ENCODE peak calls at places on chromosomes 4 and X, in ten cellular contexts. Y is H9; C is brain microvascular endothelial cell; A is pancreas; Q is small intestine; O is neural progenitor cell; G is right cardiac atrium; B is IMR-90; D is CD4-positive, alpha-beta memory T cell; X is sigmoid colon. R is an unnamed sample.

GRCh38 chr4:126470862-126471261 is 1156.1 kb downstream of the FAT4 start:
- DNase-seq in Y (no peak), C (peak), A (no peak), Q (no peak), O (no peak), G (no peak), B (peak), D (no peak), X (no peak), R (no peak)

GRCh38 chrX:74449937-74450330 is 28.6 kb downstream of the SLC16A2 start:
- DNase-seq in Y (no peak), C (peak), A (no peak), Q (no peak), O (no peak), G (no peak), B (peak), D (no peak), X (no peak), R (peak)

GRCh38 chrX:43586855-43587254 is 69.2 kb upstream of the MAOA start:
- DNase-seq in Y (no peak), C (no peak), A (no peak), Q (peak), O (no peak), G (no peak), B (no peak), D (no peak), X (no peak), R (no peak)

GRCh38 chr4:150297861-150298474 is 219.7 kb downstream of the DCLK2 start:
- DNase-seq in Y (no peak), C (peak), A (peak), Q (peak), O (peak), G (peak), B (peak), D (peak), X (peak), R (no peak)

GRCh38 chr4:69829678-69830077 is 30.3 kb downstream of the SULT1E1 start:
- DNase-seq in Y (no peak), C (no peak), A (no peak), Q (no peak), O (no peak), G (no peak), B (no peak), D (no peak), X (no peak), R (no peak)

GRCh38 chr4:163624727-163625126 is 130.2 kb downstream of the TMA16 start:
- DNase-seq in Y (no peak), C (no peak), A (no peak), Q (no peak), O (no peak), G (no peak), B (no peak), D (peak), X (no peak), R (no peak)

GRCh38 chr4:5874811-5875465 is 17.9 kb downstream of the CRMP1 start:
- DNase-seq in Y (peak), C (no peak), A (no peak), Q (no peak), O (peak), G (no peak), B (peak), D (no peak), X (no peak), R (peak)

GRCh38 chr4:173448103-173448502 is 49.2 kb upstream of the SCRG1 start:
- DNase-seq in Y (no peak), C (no peak), A (no peak), Q (no peak), O (no peak), G (peak), B (peak), D (no peak), X (peak), R (no peak)

GRCh38 chr4:90207887-90208454 is 80.8 kb downstream of the CCSER1 start:
- DNase-seq in Y (peak), C (no peak), A (no peak), Q (no peak), O (no peak), G (no peak), B (no peak), D (no peak), X (no peak), R (no peak)

GRCh38 chr4:58225460-58225859 is 1115.3 kb upstream of the IGFBP7 start:
- DNase-seq in Y (no peak), C (no peak), A (no peak), Q (no peak), O (no peak), G (no peak), B (no peak), D (no peak), X (no peak), R (no peak)

GRCh38 chrX:40107291-40108083 is 9.7 kb upstream of the BCOR start:
- DNase-seq in Y (peak), C (no peak), A (peak), Q (peak), O (peak), G (peak), B (no peak), D (no peak), X (peak), R (no peak)

GRCh38 chrX:7346021-7346420 is 198.1 kb upstream of the PUDP start:
- DNase-seq in Y (no peak), C (no peak), A (no peak), Q (no peak), O (no peak), G (no peak), B (peak), D (no peak), X (no peak), R (no peak)

GRCh38 chr4:98501383-98501782 is 157.0 kb downstream of the TSPAN5 start:
- DNase-seq in Y (no peak), C (no peak), A (no peak), Q (peak), O (no peak), G (no peak), B (no peak), D (no peak), X (no peak), R (no peak)

GRCh38 chr4:77473509-77473908 is 132.1 kb upstream of the CXCL13 start:
- DNase-seq in Y (peak), C (no peak), A (no peak), Q (peak), O (peak), G (no peak), B (peak), D (no peak), X (no peak), R (no peak)

GRCh38 chr4:75306496-75306895 is 207.7 kb downstream of the RCHY1 start:
- DNase-seq in Y (no peak), C (no peak), A (no peak), Q (no peak), O (no peak), G (no peak), B (no peak), D (no peak), X (no peak), R (no peak)

GRCh38 chrX:97563531-97564133 is 679.9 kb downstream of the RPA4 start:
- DNase-seq in Y (no peak), C (peak), A (no peak), Q (peak), O (no peak), G (peak), B (peak), D (peak), X (peak), R (no peak)

GRCh38 chr4:76213415-76214268 is at the start of gene SCARB2:
- DNase-seq in Y (peak), C (peak), A (peak), Q (peak), O (peak), G (peak), B (peak), D (peak), X (peak), R (peak)

GRCh38 chrX:103066606-103067005 is 2.6 kb upstream of the BEX1 start:
- DNase-seq in Y (no peak), C (peak), A (no peak), Q (no peak), O (no peak), G (no peak), B (no peak), D (no peak), X (no peak), R (no peak)

GRCh38 chr4:137738377-137738990 is 206.2 kb upstream of the PCDH18 start:
- DNase-seq in Y (no peak), C (no peak), A (no peak), Q (no peak), O (no peak), G (no peak), B (no peak), D (no peak), X (no peak), R (no peak)

GRCh38 chr4:136861081-136861480 is 671.2 kb downstream of the PCDH18 start:
- DNase-seq in Y (no peak), C (no peak), A (no peak), Q (no peak), O (no peak), G (no peak), B (peak), D (no peak), X (no peak), R (no peak)

GRCh38 chrX:2388669-2389068 is 112.1 kb downstream of the DHRSX start:
- DNase-seq in Y (no peak), C (no peak), A (no peak), Q (no peak), O (no peak), G (no peak), B (no peak), D (no peak), X (no peak), R (no peak)

GRCh38 chrX:19670854-19671620 is 155.7 kb upstream of the MAP3K15 start:
- DNase-seq in Y (peak), C (peak), A (no peak), Q (peak), O (peak), G (peak), B (peak), D (no peak), X (peak), R (no peak)

GRCh38 chrX:28550331-28550872 is 36.8 kb upstream of the IL1RAPL1 start:
- DNase-seq in Y (no peak), C (no peak), A (no peak), Q (no peak), O (no peak), G (no peak), B (no peak), D (no peak), X (no peak), R (no peak)

GRCh38 chrX:80578518-80579105 is 158.4 kb downstream of the TENT5D start:
- DNase-seq in Y (no peak), C (no peak), A (no peak), Q (peak), O (peak), G (no peak), B (peak), D (peak), X (no peak), R (no peak)

GRCh38 chr4:41212221-41213203 is 1.8 kb downstream of the APBB2 start:
- DNase-seq in Y (no peak), C (peak), A (peak), Q (peak), O (peak), G (no peak), B (peak), D (no peak), X (peak), R (no peak)

GRCh38 chr4:8131826-8132225 is 26.8 kb downstream of the ABLIM2 start:
- DNase-seq in Y (no peak), C (no peak), A (no peak), Q (no peak), O (no peak), G (no peak), B (no peak), D (no peak), X (no peak), R (no peak)

GRCh38 chr4:149823770-149824221 is 8.2 kb upstream of the IQCM start:
- DNase-seq in Y (no peak), C (peak), A (no peak), Q (no peak), O (no peak), G (no peak), B (peak), D (no peak), X (no peak), R (peak)

GRCh38 chr4:38162240-38162784 is 202.1 kb downstream of the PTTG2 start:
- DNase-seq in Y (no peak), C (peak), A (peak), Q (no peak), O (peak), G (no peak), B (peak), D (no peak), X (no peak), R (no peak)

DNA sequence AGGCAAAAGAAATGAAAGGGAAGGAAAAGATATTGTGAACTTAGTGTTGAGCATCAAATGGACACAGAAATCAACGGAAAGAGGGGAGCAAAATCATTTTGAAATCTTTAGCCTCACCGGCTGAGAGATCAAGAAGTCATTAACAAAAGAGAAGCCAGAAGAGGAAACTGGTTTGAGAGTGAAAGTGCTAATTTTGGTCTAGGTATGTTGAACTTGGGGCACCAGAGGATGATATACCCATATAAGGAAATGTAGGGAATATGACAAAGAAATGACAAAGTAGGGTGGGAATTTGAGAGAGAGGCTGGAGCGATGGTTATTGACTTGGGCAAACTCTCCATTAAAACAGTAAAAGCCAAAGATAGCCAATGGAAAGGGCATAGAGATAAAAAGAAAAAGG is 183.4 kb upstream of the ATOH1 start:
- DNase-seq in Y (no peak), C (no peak), A (no peak), Q (no peak), O (no peak), G (no peak), B (no peak), D (no peak), X (no peak), R (no peak)
- H3K27ac ChIP-seq in Y (no peak), C (no peak), A (no peak), Q (no peak), O (no peak), G (no peak), B (no peak), D (no peak), X (no peak), R (no peak)

DNA sequence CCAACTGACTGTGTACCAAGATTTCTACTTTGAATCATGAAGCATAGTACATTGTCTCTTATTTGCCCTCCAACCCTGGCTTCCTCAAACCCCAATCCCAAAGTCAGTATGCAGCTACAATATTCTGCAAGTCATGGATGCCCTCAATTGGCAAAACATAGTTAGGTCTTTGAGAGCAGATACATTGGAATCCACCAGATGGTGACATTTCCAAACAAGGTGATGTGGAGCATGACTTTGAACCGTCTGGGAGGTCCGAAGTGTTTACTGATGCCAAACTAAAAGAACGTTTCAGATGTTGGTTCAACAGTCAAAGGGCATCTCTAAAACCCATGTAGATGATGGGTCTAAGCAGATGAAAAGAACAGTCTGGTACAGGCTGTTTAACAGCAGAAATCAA is 43.7 kb upstream of the FRMD7 start:
- DNase-seq in Y (no peak), C (no peak), A (no peak), Q (peak), O (no peak), G (no peak), B (peak), D (no peak), X (no peak), R (no peak)
- H3K27ac ChIP-seq in Y (no peak), C (no peak), A (no peak), Q (no peak), O (no peak), G (no peak), B (no peak), D (no peak), X (no peak), R (no peak)

DNA sequence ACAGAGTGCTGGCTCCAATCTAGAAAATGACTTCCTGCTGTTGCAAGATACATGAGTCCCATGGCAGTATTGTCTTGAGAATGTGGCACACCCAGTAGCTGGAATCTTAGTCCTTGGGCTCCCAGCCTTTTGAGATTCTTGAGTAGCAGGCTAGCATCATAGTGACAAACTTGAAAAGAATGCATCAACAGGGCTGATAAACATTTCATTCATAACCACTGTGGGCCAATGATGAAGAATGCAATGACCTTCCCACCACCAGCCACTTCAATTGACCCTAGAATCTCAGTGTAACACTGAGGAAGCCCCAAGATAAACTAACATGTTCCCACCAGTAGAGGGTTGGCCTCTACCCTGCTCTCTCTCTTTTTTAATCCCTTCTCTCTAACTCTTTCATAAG is 329.3 kb downstream of the GBA3 start:
- DNase-seq in Y (no peak), C (peak), A (no peak), Q (no peak), O (no peak), G (no peak), B (peak), D (no peak), X (no peak), R (peak)
- H3K27ac ChIP-seq in Y (no peak), C (peak), A (no peak), Q (no peak), O (no peak), G (no peak), B (no peak), D (no peak), X (no peak), R (peak)

GRCh38 chr4:10116625-10117423 is at the start of gene WDR1:
- DNase-seq in Y (peak), C (peak), A (peak), Q (peak), O (peak), G (peak), B (peak), D (peak), X (peak), R (peak)

GRCh38 chr4:10114607-10115006 is 2.0 kb downstream of the WDR1 start:
- DNase-seq in Y (no peak), C (no peak), A (no peak), Q (no peak), O (no peak), G (no peak), B (no peak), D (no peak), X (no peak), R (no peak)

GRCh38 chr4:10114147-10114546 is 2.5 kb downstream of the WDR1 start:
- DNase-seq in Y (no peak), C (no peak), A (no peak), Q (no peak), O (no peak), G (no peak), B (no peak), D (no peak), X (no peak), R (no peak)

GRCh38 chr4:10115657-10116624 is 658 bp downstream of the WDR1 start:
- DNase-seq in Y (peak), C (no peak), A (peak), Q (peak), O (peak), G (peak), B (no peak), D (peak), X (no peak), R (no peak)

DNA sequence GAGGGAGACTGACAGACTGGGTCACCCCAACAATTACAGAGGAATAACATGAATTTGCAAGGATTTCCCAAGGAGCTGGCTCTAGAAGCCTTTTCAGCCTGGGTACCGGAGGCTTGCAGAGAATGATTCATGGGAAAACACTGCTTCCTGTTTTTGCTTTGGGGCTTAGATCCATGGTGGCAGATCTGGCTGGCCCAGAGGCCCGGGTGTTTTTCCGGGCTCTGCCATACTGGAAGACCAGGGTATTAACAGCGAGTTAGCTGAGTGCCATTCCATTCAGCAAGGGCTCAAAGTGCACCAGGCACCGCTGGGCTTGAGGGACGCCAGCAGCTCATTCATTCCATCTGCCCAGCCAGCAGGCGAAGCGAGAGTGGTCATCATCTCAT is 1.3 kb downstream of the WDR1 start:
- DNase-seq in Y (no peak), C (no peak), A (no peak), Q (peak), O (no peak), G (no peak), B (peak), D (no peak), X (no peak), R (no peak)
- H3K27ac ChIP-seq in Y (no peak), C (peak), A (no peak), Q (peak), O (no peak), G (peak), B (peak), D (peak), X (peak), R (peak)

GRCh38 chr4:82706349-82707000 is 92.1 kb downstream of the SCD5 start:
- DNase-seq in Y (no peak), C (no peak), A (peak), Q (no peak), O (no peak), G (no peak), B (no peak), D (no peak), X (no peak), R (no peak)
- H3K27ac ChIP-seq in Y (no peak), C (no peak), A (no peak), Q (no peak), O (no peak), G (no peak), B (no peak), D (no peak), X (peak), R (no peak)